ENCODE peak calls at places on chromosomes 6 and 20, in seven cellular contexts. C is stimulated activated CD4-positive, alpha-beta T cell treated with anti-CD3 and anti-CD28 coated beads, Interleukin-1b, Interleukin-23, amount 100 ng/mL, for 4 hours; N is cardiac fibroblast; H is activated CD8-positive, alpha-beta memory T cell treated with anti-CD3 and anti-CD28 coated beads for 48 hours; I is T-helper 9 cell; K is effector CD4-positive, alpha-beta T cell; L is NCI-H1417. X is an unnamed sample.

GRCh38 chr6:129860901-129861665 is at the start of gene TMEM244:
- DNase-seq in C (no peak), N (peak; percentile 67), H (no peak), I (no peak), K (no peak), L (no peak), X (peak; percentile 73)

GRCh38 chr6:87282743-87283142 is 39.6 kb upstream of the SMIM8 start:
- DNase-seq in C (no peak), N (no peak), H (no peak), I (no peak), K (no peak), L (no peak), X (no peak)

GRCh38 chr20:53867741-53868351 is 202.5 kb downstream of the BCAS1 start:
- DNase-seq in C (no peak), N (no peak), H (no peak), I (no peak), K (no peak), L (no peak), X (no peak)

GRCh38 chr6:151699719-151700118 is 107.8 kb upstream of the ESR1 start:
- DNase-seq in C (no peak), N (no peak), H (no peak), I (no peak), K (no peak), L (no peak), X (no peak)

GRCh38 chr20:45410887-45411286 is 2.8 kb downstream of the DBNDD2 start:
- DNase-seq in C (no peak), N (no peak), H (no peak), I (no peak), K (no peak), L (no peak), X (no peak)

GRCh38 chr20:8094845-8095244 is 37.2 kb upstream of the PLCB1 start:
- DNase-seq in C (no peak), N (peak; percentile 95), H (no peak), I (no peak), K (no peak), L (no peak), X (no peak)

GRCh38 chr20:23132293-23132929 is 46.3 kb upstream of the CD93 start:
- DNase-seq in C (no peak), N (no peak), H (no peak), I (no peak), K (no peak), L (no peak), X (no peak)

GRCh38 chr6:56756791-56757582 is 114.3 kb upstream of the DST start:
- DNase-seq in C (no peak), N (no peak), H (no peak), I (no peak), K (no peak), L (no peak), X (no peak)

GRCh38 chr20:62104791-62105345 is 17.4 kb upstream of the LSM14B start:
- DNase-seq in C (no peak), N (peak; percentile 44), H (no peak), I (no peak), K (no peak), L (no peak), X (no peak)

GRCh38 chr20:40692240-40693011 is 3.4 kb upstream of the MAFB start:
- DNase-seq in C (no peak), N (no peak), H (no peak), I (no peak), K (no peak), L (no peak), X (no peak)

GRCh38 chr20:53262294-53262840 is 290.2 kb downstream of the TSHZ2 start:
- DNase-seq in C (no peak), N (no peak), H (no peak), I (no peak), K (no peak), L (no peak), X (peak; percentile 40)

GRCh38 chr20:11012975-11013374 is 339.2 kb upstream of the JAG1 start:
- DNase-seq in C (no peak), N (peak; percentile 37), H (no peak), I (no peak), K (no peak), L (no peak), X (peak; percentile 64)